ENCODE peak calls at places on chromosomes 2 and 18, in four cellular contexts. Y is K562, W is H1, X is HepG2. F is an unnamed sample.

GRCh38 chr2:26701596-26701995 is 9.1 kb downstream of the KCNK3 start:
- DNase-seq in Y (no peak), X (no peak), W (no peak), F (no peak)

GRCh38 chr18:48555465-48555995 is 16.7 kb downstream of the CTIF start:
- DNase-seq in W (no peak), X (no peak), Y (no peak), F (no peak)

GRCh38 chr2:239471011-239471792 is 70.4 kb upstream of the HDAC4 start:
- DNase-seq in Y (no peak), W (no peak), X (no peak), F (no peak)

GRCh38 chr2:162252147-162252546 is 8.9 kb upstream of the FAP start:
- DNase-seq in Y (no peak), X (no peak), W (no peak), F (no peak)

GRCh38 chr18:51427012-51427411 is 229.5 kb upstream of the MEX3C start:
- DNase-seq in X (no peak), W (no peak), Y (no peak), F (no peak)

GRCh38 chr2:26605195-26605968 is 35.8 kb downstream of the CIB4 start:
- DNase-seq in X (peak), Y (peak), W (peak), F (peak)

GRCh38 chr2:209719034-209719433 is 52.6 kb upstream of the UNC80 start:
- DNase-seq in W (no peak), X (no peak), Y (no peak), F (no peak)

GRCh38 chr2:66340521-66340920 is 94.4 kb upstream of the MEIS1 start:
- DNase-seq in Y (no peak), W (no peak), X (no peak), F (no peak)

GRCh38 chr2:10814142-10814541 is 1.6 kb upstream of the PDIA6 start:
- DNase-seq in X (no peak), W (no peak), Y (no peak), F (no peak)

DNA sequence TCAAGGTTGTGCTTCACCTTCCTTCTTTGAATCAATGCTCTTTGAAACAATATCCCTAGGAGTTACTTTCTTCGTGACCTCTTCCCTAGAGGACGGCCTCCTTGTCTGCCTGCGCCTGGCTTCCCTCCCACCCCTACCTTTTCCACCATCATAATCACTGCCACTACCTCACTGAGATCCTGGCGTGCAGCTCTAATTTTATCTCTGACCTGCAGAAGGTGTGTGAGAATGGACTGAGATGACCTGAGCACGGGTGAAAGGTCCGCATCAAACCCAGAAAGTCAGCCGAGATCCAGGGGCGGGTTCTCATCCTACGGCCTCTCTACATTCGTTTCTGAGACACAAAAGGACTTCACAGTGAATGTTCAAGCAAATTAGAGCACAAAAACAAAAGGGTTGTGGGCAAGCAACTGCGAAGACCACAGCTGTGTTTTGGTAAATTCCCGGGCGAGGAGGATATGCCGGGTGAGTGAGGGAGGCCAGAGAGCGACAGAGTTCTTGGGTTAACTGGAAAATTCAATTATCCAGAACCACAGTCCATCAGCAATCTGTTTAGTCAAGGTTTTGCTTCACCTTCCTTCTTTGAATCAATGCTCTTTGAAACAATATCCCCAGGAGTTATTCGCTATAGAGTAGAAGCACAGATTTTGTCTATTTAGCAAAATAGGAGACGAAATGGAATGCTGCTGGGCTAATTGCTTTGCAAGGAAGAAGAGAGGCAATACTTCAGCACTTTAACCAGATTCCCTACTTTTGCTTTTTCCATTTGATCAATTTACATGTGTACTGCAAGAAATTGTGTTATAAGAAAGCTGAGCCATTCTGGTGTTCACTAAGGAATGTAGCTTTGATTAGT is 212.5 kb downstream of the ACKR3 start:
- DNase-seq in Y (no peak), X (no peak), W (no peak), F (no peak)
- H2AFZ ChIP-seq in Y (no peak), X (no peak), W (peak), F (no peak)

GRCh38 chr18:24488824-24489493 is 28.5 kb downstream of the HRH4 start:
- DNase-seq in X (peak), W (no peak), Y (peak), F (peak)
- TF ChIP-seq BRCA1 in X (no peak), W (no peak), Y (no peak), F (no peak)

DNA sequence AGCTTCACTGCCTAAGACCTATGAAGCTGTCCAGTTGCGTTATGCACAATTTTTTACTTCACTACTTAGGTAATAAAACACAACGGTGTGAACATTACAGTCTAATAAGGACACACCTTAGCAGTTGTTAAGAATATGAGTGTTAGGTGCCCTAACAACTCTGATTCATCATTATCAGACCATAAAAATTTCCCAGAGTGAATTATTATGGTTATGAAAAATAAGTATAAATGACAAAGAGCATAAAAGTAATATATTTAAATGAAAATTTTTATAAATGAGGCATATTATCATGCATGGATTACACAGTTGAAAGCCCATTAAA is 250.3 kb downstream of the DSEL start:
- DNase-seq in Y (no peak), X (no peak), W (no peak), F (no peak)
- H2AFZ ChIP-seq in Y (no peak), X (no peak), W (no peak), F (no peak)

GRCh38 chr2:217325251-217325650 is 465.4 kb upstream of the TNP1 start:
- DNase-seq in X (peak), W (no peak), Y (no peak), F (no peak)
- TF ChIP-seq BRCA1 in X (no peak), W (no peak), Y (no peak), F (no peak)

GRCh38 chr2:198273670-198274069 is 469.3 kb downstream of the PLCL1 start:
- DNase-seq in X (no peak), Y (no peak), W (no peak), F (no peak)
- H2AFZ ChIP-seq in X (no peak), Y (no peak), W (no peak), F (no peak)

GRCh38 chr2:27717070-27717453 is 53.4 kb downstream of the SLC4A1AP start:
- DNase-seq in X (no peak), Y (peak), W (no peak), F (no peak)
- TF ChIP-seq BRCA1 in X (no peak), Y (no peak), W (no peak), F (no peak)

GRCh38 chr2:4869154-4869553 is 823.0 kb upstream of the SOX11 start:
- DNase-seq in W (no peak), X (no peak), Y (no peak), F (no peak)
- H2AFZ ChIP-seq in W (no peak), X (no peak), Y (no peak), F (no peak)